ENCODE peak calls at places on chromosomes 2 and 18, in five cellular contexts. L is HCT116, O is stomach, I is spleen, X is GM12878. J is an unnamed sample.

GRCh38 chr2:152716805-152717241 is 438 bp downstream of the PRPF40A start:
- DNase-seq in X (no peak), L (no peak), I (peak), O (no peak), J (peak)

GRCh38 chr2:229221641-229222040 is 49.4 kb downstream of the PID1 start:
- DNase-seq in I (no peak), X (no peak), L (no peak), O (no peak), J (no peak)

GRCh38 chr18:79392226-79392625 is 3.5 kb upstream of the NFATC1 start:
- DNase-seq in L (no peak), O (no peak), X (no peak), I (peak), J (no peak)

GRCh38 chr2:55045685-55046221 is 4.5 kb downstream of the RTN4 start:
- DNase-seq in I (no peak), L (no peak), O (no peak), X (no peak), J (no peak)

GRCh38 chr2:232574674-232575403 is 24.4 kb downstream of the EIF4E2 start:
- DNase-seq in L (no peak), O (no peak), X (no peak), I (no peak), J (no peak)

GRCh38 chr18:61750840-61751668 is 141.8 kb downstream of the RNF152 start:
- DNase-seq in I (no peak), O (no peak), X (no peak), L (no peak), J (no peak)

GRCh38 chr2:155151472-155151871 is 453.0 kb downstream of the KCNJ3 start:
- DNase-seq in I (no peak), L (no peak), O (no peak), X (no peak), J (no peak)

GRCh38 chr2:104944495-104944894 is 90.6 kb downstream of the POU3F3 start:
- DNase-seq in X (no peak), L (peak), I (no peak), O (no peak), J (no peak)

GRCh38 chr2:228681426-228681825 is 499.9 kb upstream of the SPHKAP start:
- DNase-seq in I (no peak), X (no peak), O (no peak), L (peak), J (no peak)

GRCh38 chr2:164922119-164922518 is 33.2 kb downstream of the SLC38A11 start:
- DNase-seq in I (no peak), O (no peak), X (no peak), L (no peak), J (no peak)

GRCh38 chr2:160241251-160242137 is 41.4 kb upstream of the ITGB6 start:
- DNase-seq in L (peak), O (peak), I (no peak), X (no peak), J (peak)

GRCh38 chr2:207423886-207424285 is 105.9 kb upstream of the CREB1 start:
- DNase-seq in O (no peak), X (peak), I (no peak), L (no peak), J (no peak)

GRCh38 chr2:29011650-29012060 is 30.6 kb downstream of the TOGARAM2 start:
- DNase-seq in I (peak), O (peak), X (no peak), L (no peak), J (peak)
- TF ChIP-seq POLR2A in I (no peak), O (no peak), X (no peak), L (no peak), J (no peak)

GRCh38 chr2:71843391-71843850 is 304.2 kb downstream of the CYP26B1 start:
- DNase-seq in I (peak), O (no peak), X (no peak), L (peak), J (no peak)
- TF ChIP-seq POLR2AphosphoS5 in I (no peak), O (peak), X (no peak), L (no peak), J (no peak)

GRCh38 chr2:73112026-73112912 is 479 bp downstream of the RAB11FIP5 start:
- DNase-seq in I (peak), O (peak), X (no peak), L (peak), J (peak)

GRCh38 chr2:73112913-73113633 is at the start of gene RAB11FIP5:
- DNase-seq in I (peak), X (no peak), O (peak), L (peak), J (peak)

GRCh38 chr2:73111300-73112025 is 1.3 kb downstream of the RAB11FIP5 start:
- DNase-seq in O (peak), I (peak), X (no peak), L (peak), J (peak)

GRCh38 chr2:73109796-73110540 is 2.8 kb downstream of the RAB11FIP5 start:
- DNase-seq in X (no peak), I (no peak), L (no peak), O (no peak), J (no peak)

GRCh38 chr2:73110622-73111299 is 2.0 kb downstream of the RAB11FIP5 start:
- DNase-seq in O (no peak), I (no peak), X (no peak), L (no peak), J (no peak)
- H3K27ac ChIP-seq in O (peak), I (peak), X (no peak), L (peak), J (no peak)

GRCh38 chr2:112053917-112054846 is 887 bp upstream of the TMEM87B start:
- DNase-seq in X (peak), L (peak), O (peak), I (peak), J (peak)
- TF ChIP-seq POLR2A in X (peak), L (peak), O (no peak), I (no peak), J (no peak)

GRCh38 chr2:178871536-178871935 is 64.3 kb upstream of the TTN start:
- DNase-seq in I (no peak), L (no peak), O (no peak), X (no peak), J (no peak)

GRCh38 chr2:178877874-178878273 is 70.7 kb upstream of the TTN start:
- DNase-seq in O (no peak), X (no peak), L (no peak), I (no peak), J (no peak)

GRCh38 chr2:178874529-178875240 is 67.5 kb upstream of the TTN start:
- DNase-seq in I (no peak), O (no peak), L (no peak), X (no peak), J (no peak)

GRCh38 chr2:178870703-178871102 is 63.5 kb upstream of the TTN start:
- DNase-seq in X (no peak), O (no peak), I (no peak), L (no peak), J (no peak)

DNA sequence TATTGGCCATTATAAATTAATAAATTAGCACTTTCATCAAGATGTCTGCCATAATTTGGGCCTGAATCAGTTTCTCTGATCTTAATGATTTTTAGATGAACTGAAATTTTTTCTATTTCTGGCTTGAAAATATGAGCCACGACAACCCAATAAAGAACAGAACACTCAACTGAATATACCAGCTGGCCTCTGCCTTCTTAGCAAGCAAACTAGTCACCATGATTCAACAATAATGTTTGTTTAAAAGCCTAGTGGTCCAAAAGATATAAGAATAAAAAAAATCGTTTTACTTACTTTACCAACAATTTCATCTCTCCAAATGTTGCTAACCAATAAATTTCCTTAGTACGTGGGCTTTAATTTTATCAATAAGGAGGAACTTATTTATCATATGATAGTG is 66.7 kb upstream of the TTN start:
- DNase-seq in I (no peak), X (no peak), L (no peak), O (no peak), J (no peak)
- TF ChIP-seq POLR2AphosphoS5 in I (no peak), X (no peak), L (no peak), O (no peak), J (no peak)

DNA sequence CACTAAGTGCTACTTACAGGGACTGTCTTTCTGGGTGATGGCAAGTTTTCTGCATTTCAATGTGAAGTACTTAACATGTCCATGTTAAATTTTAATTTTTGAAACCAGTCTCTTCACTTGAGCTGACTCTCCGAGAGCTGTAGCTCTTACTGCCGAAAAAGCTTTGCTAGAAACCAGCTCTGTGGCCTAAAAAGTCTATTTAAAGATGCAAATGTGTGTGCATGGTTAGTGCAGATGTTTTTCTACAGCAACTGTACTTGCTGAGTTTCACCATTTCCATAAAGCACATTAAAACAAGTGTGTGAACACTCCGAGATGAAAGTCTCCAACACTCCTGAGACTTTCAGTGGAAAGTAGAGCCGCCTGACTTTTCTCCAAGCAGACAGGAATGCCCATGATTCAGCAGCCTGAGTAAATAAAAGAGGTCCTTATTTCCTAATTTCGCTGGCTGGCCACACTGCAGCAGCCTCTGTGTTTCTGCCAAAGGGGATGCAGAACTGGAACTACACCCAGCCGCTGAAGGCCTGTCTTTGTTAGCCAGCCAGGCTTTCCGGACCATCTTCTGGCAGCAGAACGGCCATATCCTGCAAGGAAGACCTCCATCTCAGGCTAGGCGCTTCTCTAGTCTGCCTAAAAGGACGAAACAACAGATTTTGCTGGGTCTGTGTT is 121.2 kb downstream of the ZNF521 start:
- DNase-seq in I (peak), O (peak), X (no peak), L (no peak), J (no peak)
- H3K27ac ChIP-seq in I (peak), O (peak), X (no peak), L (no peak), J (peak)

DNA sequence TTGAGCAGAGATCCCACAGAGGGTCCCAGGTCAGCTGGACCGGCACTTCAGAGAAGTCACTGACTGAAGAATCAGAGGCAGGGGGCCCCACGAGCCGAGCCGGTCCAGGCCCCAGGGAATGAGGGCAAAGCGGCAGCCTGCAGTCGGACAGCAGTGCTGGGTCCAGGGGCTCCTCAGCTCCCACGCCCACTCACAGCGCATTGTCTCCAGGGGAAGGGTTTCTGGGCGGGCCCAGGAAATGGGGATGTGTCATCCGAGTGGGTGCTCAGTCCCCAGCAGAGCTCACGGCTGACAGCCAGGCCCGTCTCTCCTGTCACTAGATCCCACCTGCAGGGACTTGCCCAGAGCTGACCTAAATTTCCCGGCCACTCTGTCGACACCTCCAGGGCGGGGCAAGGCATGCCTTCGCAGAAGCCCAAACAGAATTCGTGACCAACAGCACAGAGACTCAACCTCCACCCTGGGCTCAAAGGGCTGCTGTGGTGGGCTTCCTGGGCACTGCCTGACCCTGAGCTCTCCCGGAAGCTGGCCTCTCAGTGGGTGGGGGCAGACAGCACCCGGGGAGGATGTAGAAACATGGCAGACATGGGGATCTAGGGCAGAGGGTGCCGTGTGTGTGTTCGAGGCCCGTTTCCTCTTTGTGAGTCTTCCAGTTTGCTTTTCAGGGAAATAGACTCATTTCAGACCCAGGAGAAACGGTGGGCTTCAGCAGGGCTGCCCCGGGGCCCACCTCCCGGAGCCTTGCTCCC is 42.1 kb upstream of the TAF1B start:
- DNase-seq in L (no peak), O (no peak), X (no peak), I (peak), J (peak)
- TF ChIP-seq POLR2A in L (no peak), O (no peak), X (no peak), I (no peak), J (no peak)

GRCh38 chr2:45925636-45926350 is 274.3 kb downstream of the PRKCE start:
- DNase-seq in X (no peak), I (no peak), O (no peak), L (no peak), J (no peak)

GRCh38 chr2:45921921-45922320 is 270.4 kb downstream of the PRKCE start:
- DNase-seq in X (no peak), I (no peak), O (no peak), L (no peak), J (no peak)

GRCh38 chr2:45919711-45920111 is 268.2 kb downstream of the PRKCE start:
- DNase-seq in I (no peak), L (no peak), X (no peak), O (no peak), J (no peak)

GRCh38 chr2:45923701-45924100 is 272.2 kb downstream of the PRKCE start:
- DNase-seq in X (no peak), O (no peak), L (no peak), I (no peak), J (no peak)

DNA sequence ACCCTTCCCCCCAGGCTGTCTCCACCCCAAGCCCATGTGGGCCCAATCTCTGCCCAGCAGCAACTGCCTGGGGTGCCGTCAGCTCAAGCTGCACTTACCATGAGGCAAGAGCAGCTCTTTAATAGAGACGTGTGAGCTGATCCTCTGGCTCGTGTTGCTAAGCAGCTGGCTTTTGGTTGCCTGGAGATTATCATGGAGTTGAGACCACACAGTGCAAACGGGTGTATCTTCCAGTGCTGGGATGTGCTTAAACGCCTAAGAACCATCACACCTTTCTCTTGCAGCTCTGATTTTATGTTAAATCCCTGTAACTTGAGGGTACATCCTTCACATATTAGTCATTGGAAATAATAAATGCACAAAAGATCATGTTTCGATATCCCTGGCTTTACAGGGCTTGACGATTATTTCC is 271.1 kb downstream of the PRKCE start:
- DNase-seq in O (no peak), X (no peak), L (no peak), I (no peak), J (peak)
- TF ChIP-seq POLR2AphosphoS5 in O (no peak), X (no peak), L (no peak), I (no peak), J (peak)

GRCh38 chr18:63302647-63303405 is 16.7 kb downstream of the BCL2 start:
- DNase-seq in I (no peak), L (no peak), X (no peak), O (no peak), J (no peak)
- H3K27ac ChIP-seq in I (peak), L (no peak), X (peak), O (peak), J (no peak)

DNA sequence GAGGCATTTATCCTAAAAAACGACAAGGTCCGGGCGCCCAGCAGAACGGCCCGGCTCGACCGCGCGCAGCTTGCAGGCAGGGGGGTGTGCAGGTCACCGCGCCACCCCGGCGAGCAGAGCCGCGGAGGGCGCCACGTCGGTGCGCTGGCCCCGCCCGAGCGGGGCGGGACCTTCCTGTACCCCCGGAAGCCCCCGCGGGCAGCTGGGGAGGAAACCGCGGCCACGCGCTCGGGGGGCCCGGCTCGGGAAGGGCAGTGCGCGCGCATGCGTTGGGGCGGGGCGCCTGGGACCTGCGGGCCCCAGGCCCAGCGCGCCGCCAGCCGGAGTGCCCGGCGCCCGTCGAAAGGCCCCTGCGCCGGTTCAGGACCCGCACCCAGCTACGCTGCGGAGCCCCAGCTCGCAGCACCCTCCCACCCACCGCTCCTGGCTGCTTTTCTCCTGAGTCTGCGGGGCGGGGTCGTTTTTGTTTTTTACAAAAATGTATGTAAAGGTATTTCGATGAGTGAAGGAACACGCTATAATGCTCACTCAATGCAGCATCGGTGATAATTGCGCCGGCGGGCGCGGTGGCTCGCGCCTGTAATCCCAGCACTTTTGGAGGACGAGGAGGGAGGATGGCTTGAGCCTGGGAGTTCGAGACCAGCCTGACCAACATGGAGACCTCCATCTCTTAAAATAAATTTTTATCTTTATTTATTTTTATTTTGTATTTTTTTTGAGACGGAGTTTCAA is 47.7 kb upstream of the POMC start:
- DNase-seq in X (no peak), I (peak), O (peak), L (no peak), J (peak)
- TF ChIP-seq POLR2A in X (peak), I (peak), O (no peak), L (no peak), J (peak)

J was measured in upper lobe of left lung.